ENCODE peak calls at places on chromosomes 5 and 9, in four cellular contexts. V, R, X and K are unnamed samples.

GRCh38 chr9:16031971-16032370 is 479.1 kb downstream of the CCDC171 start:
- DNase-seq in V (no peak), X (no peak), R (no peak), K (no peak)

GRCh38 chr5:107863125-107863524 is 192.4 kb upstream of the EFNA5 start:
- DNase-seq in V (no peak), R (no peak), X (no peak), K (no peak)

GRCh38 chr5:36691993-36692392 is 85.6 kb downstream of the SLC1A3 start:
- DNase-seq in V (no peak), R (no peak), X (no peak), K (no peak)

GRCh38 chr5:112795944-112796678 is 58.4 kb downstream of the APC start:
- DNase-seq in R (no peak), V (no peak), X (no peak), K (no peak)

GRCh38 chr9:20207161-20207560 is 415.1 kb downstream of the MLLT3 start:
- DNase-seq in V (no peak), R (no peak), X (no peak), K (no peak)

GRCh38 chr9:133207540-133208170 is 1.4 kb downstream of the OBP2B start:
- DNase-seq in R (no peak), V (no peak), X (no peak), K (no peak)

GRCh38 chr5:109329296-109330252 is 80.2 kb downstream of the PJA2 start:
- DNase-seq in R (no peak), X (no peak), V (no peak), K (no peak)

GRCh38 chr9:33782395-33783152 is 12.8 kb upstream of the PRSS3 start:
- DNase-seq in R (no peak), V (no peak), X (no peak), K (no peak)

GRCh38 chr5:168076561-168076991 is 214.9 kb upstream of the WWC1 start:
- DNase-seq in V (no peak), R (peak), X (no peak), K (no peak)

GRCh38 chr5:63125862-63126261 is 547.2 kb downstream of the LRRC70 start:
- DNase-seq in X (no peak), V (no peak), R (no peak), K (no peak)

GRCh38 chr9:93591301-93591700 is 14.9 kb downstream of the PHF2 start:
- DNase-seq in R (no peak), X (no peak), V (no peak), K (no peak)

GRCh38 chr5:633521-633955 is 21.4 kb downstream of the CEP72 start:
- DNase-seq in R (no peak), V (no peak), X (no peak), K (no peak)

GRCh38 chr9:34579819-34580185 is 9.7 kb downstream of the CNTFR start:
- DNase-seq in X (no peak), R (no peak), V (no peak), K (no peak)

GRCh38 chr9:90385126-90385525 is 257.5 kb downstream of the DIRAS2 start:
- DNase-seq in V (no peak), X (no peak), R (no peak), K (no peak)

DNA sequence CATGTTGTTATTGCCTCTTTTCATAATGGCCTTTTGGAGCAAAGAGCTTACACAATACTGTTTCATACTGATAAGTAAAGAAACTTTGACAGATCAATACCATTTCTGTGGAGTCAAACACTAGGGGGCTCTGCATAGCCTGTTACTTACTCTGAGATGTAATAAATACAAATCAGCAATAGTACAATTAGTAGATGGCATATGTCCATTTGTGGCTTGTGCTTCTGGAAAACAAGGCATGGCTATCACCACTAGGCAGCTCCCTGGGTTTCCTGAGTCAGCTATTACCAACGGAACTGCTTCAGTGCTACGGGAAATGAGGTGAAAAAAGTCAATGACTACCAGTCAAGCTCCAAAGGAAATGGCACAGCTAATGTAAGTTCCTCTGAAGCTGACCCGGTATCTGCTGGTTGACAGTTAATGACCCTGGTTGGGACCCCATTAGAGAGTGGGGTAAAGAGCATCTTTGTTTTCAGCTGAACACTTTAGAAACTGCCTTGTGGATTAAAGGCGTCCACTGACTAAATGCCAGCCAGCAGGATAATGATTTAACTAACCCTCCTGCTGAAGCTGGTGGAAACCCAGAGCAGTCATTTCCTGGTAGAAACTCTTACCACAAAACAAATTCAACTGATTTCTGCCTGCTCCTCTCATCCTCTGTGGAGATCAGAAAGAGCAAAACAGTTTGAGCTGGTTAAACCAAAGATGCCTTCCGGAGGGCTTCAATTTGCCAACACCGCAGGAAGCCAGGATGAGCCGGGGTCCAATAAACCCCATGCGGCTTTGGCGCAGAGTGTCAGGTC is 69.0 kb upstream of the FAM169A start:
- DNase-seq in R (no peak), V (peak), X (no peak), K (no peak)
- TF ChIP-seq CTCF in R (no peak), V (peak), X (no peak), K (no peak)

GRCh38 chr5:149517461-149518122 is 33.6 kb downstream of the CSNK1A1 start:
- DNase-seq in R (no peak), X (no peak), V (no peak), K (no peak)
- TF ChIP-seq CTCF in R (no peak), X (no peak), V (no peak), K (no peak)

GRCh38 chr5:128084228-128085167 is 932 bp downstream of the SLC12A2 start:
- DNase-seq in X (peak), V (peak), R (peak), K (peak)

GRCh38 chr5:128082551-128083032 is 974 bp upstream of the SLC12A2 start:
- DNase-seq in V (no peak), R (no peak), X (no peak), K (no peak)

GRCh38 chr5:128083811-128084227 is 253 bp downstream of the SLC12A2 start:
- DNase-seq in R (no peak), V (no peak), X (no peak), K (no peak)

GRCh38 chr5:128083033-128083810 is at the start of gene SLC12A2:
- DNase-seq in V (peak), R (peak), X (peak), K (peak)

DNA sequence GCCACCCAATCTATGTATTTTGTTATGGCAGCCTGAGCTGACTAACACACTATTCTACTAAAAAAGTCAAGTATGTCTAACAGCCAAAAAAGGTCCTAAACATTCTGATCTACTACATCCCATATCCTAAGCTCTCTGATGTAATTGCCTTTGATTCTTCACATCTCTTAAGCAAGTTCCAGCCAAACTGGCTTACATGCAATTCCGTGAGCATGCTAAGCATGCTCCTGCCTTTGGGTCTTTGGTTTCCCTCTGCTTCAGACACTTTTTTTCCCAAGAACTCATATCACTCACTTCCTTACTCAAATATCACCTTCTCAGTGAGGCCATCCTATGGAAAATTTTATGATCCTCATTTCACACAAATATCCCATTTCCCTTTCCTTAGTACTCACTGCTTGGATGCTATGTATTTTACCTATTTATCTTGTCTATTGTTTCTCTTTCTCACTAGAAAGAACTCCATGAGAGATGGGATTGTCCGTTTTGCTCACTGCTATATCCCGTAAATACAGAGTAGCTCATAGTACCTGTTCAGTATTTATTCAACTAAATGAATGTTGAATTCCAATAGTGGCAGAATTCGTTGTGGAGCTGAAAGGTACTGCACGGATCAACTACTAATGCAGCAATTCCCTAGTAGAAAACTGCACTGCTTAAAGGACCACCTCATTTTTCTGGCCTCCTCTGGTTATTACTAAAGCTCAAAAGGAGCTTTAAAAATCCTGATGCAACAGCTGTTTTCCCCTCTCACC is 2.3 kb upstream of the SLC12A2 start:
- DNase-seq in R (no peak), X (no peak), V (no peak), K (no peak)
- TF ChIP-seq CTCF in R (no peak), X (no peak), V (no peak), K (peak)

GRCh38 chr9:137198051-137198747 is 2.3 kb downstream of the TPRN start:
- DNase-seq in X (peak), R (no peak), V (no peak), K (no peak)

GRCh38 chr9:137198748-137199276 is 1.7 kb downstream of the TPRN start:
- DNase-seq in X (no peak), R (no peak), V (no peak), K (no peak)

GRCh38 chr9:137200311-137201204 is at the start of gene TPRN:
- DNase-seq in R (peak), V (peak), X (peak), K (peak)

GRCh38 chr9:137201205-137201868 is 796 bp upstream of the TPRN start:
- DNase-seq in X (no peak), V (no peak), R (no peak), K (no peak)

GRCh38 chr9:137199411-137200121 is 975 bp downstream of the TPRN start:
- DNase-seq in V (no peak), X (no peak), R (peak), K (no peak)
- TF ChIP-seq CTCF in V (no peak), X (no peak), R (no peak), K (no peak)

GRCh38 chr5:172638209-172638768 is 2.8 kb upstream of the NEURL1B start:
- DNase-seq in R (no peak), V (no peak), X (no peak), K (no peak)
- TF ChIP-seq CTCF in R (no peak), V (no peak), X (no peak), K (no peak)

GRCh38 chr9:137521405-137521985 is 28.7 kb downstream of the PNPLA7 start:
- DNase-seq in V (no peak), X (no peak), R (no peak), K (no peak)

GRCh38 chr9:137522746-137523455 is 27.3 kb downstream of the PNPLA7 start:
- DNase-seq in V (no peak), R (no peak), X (no peak), K (no peak)

GRCh38 chr9:137524597-137525317 is 25.4 kb downstream of the PNPLA7 start:
- DNase-seq in R (no peak), X (no peak), V (no peak), K (no peak)

GRCh38 chr9:137520614-137521404 is 29.4 kb downstream of the PNPLA7 start:
- DNase-seq in X (no peak), V (no peak), R (no peak), K (no peak)

GRCh38 chr9:137524161-137524560 is 26.0 kb downstream of the PNPLA7 start:
- DNase-seq in X (no peak), R (no peak), V (no peak), K (no peak)
- TF ChIP-seq CTCF in X (no peak), R (no peak), V (no peak), K (no peak)

DNA sequence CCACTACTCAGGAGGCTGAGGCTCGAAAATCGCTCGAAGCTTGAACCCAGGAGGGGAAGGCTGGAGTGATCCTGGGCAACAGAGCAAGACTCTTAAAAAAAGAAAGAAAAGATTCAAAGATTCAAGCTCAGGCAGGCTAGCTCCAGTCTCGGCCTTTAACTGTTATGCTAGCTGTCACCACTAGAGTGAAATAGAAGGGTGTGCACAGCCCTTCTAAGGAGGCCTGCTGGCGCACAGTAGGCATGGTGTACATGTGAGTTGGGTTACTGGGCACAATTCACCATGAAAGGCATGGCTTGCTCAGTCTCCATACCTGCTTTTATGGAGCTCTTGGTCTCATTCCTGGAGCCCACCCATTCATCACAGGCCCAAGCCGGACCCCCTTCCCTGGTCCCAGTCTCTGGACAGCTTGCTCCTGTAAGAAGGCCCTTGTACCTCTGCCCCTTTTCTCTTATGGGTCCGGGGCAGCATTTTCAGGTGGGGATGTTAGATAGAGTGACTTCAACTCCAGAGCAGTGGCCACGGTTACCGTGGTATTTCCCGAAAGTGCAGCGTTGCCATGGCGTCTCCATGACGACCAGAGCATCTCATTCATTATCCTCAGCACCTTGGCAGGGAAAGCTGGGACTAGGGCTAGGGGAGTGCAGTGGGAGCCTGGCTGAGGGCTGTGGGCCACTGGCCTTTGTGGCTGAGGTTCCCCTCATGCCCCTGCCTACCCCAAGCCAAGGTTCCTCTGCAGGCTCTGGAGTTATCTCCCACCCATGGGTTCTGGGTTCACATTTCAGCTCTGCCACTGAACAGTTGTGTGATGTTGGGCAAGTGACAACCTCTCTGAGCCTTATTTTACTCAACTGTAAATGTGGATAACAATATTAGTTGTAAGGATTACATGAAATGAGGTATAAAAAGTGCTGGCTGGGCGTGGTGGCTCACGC is 5.7 kb downstream of the NDST1 start:
- DNase-seq in V (no peak), X (no peak), R (peak), K (no peak)
- TF ChIP-seq CTCF in V (no peak), X (no peak), R (peak), K (no peak)